ENCODE peak calls at places on chromosome 3, in nine cellular contexts. One of them, this sample, is unnamed.

GRCh38 chr3:56471771-56472170 is 3.5 kb upstream of the ERC2 start:
- DNase-seq in cardiac fibroblast: no peak
- DNase-seq in GM06990: no peak
- DNase-seq in aorta: no peak
- DNase-seq in A549: no peak
- DNase-seq in SJCRH30: no peak
- DNase-seq in mesenchymal stem cell: no peak
- DNase-seq in choroid plexus epithelial cell: no peak
- DNase-seq in brain microvascular endothelial cell: no peak
- DNase-seq in this sample: no peak

GRCh38 chr3:14378415-14378814 is 24.0 kb upstream of the SLC6A6 start:
- DNase-seq in cardiac fibroblast: no peak
- DNase-seq in GM06990: no peak
- DNase-seq in aorta: no peak
- DNase-seq in A549: no peak
- DNase-seq in SJCRH30: no peak
- DNase-seq in mesenchymal stem cell: no peak
- DNase-seq in choroid plexus epithelial cell: no peak
- DNase-seq in brain microvascular endothelial cell: no peak
- DNase-seq in this sample: peak

GRCh38 chr3:168080499-168081170 is 15.1 kb downstream of the GOLIM4 start:
- DNase-seq in cardiac fibroblast: no peak
- DNase-seq in GM06990: no peak
- DNase-seq in aorta: no peak
- DNase-seq in A549: no peak
- DNase-seq in SJCRH30: no peak
- DNase-seq in mesenchymal stem cell: no peak
- DNase-seq in choroid plexus epithelial cell: no peak
- DNase-seq in brain microvascular endothelial cell: no peak
- DNase-seq in this sample: no peak

GRCh38 chr3:197854596-197855343 is 63.7 kb downstream of the LRCH3 start:
- DNase-seq in cardiac fibroblast: peak
- DNase-seq in GM06990: no peak
- DNase-seq in aorta: no peak
- DNase-seq in A549: no peak
- DNase-seq in SJCRH30: peak
- DNase-seq in mesenchymal stem cell: peak
- DNase-seq in choroid plexus epithelial cell: peak
- DNase-seq in brain microvascular endothelial cell: peak
- DNase-seq in this sample: peak

GRCh38 chr3:35639251-35640185 is at the start of gene ARPP21:
- DNase-seq in cardiac fibroblast: peak
- DNase-seq in GM06990: peak
- DNase-seq in aorta: no peak
- DNase-seq in A549: peak
- DNase-seq in SJCRH30: no peak
- DNase-seq in mesenchymal stem cell: peak
- DNase-seq in choroid plexus epithelial cell: no peak
- DNase-seq in brain microvascular endothelial cell: peak
- DNase-seq in this sample: no peak

GRCh38 chr3:43024183-43024865 is 45.2 kb downstream of the GASK1A start:
- DNase-seq in cardiac fibroblast: no peak
- DNase-seq in GM06990: no peak
- DNase-seq in aorta: no peak
- DNase-seq in A549: no peak
- DNase-seq in SJCRH30: no peak
- DNase-seq in mesenchymal stem cell: no peak
- DNase-seq in choroid plexus epithelial cell: no peak
- DNase-seq in brain microvascular endothelial cell: no peak
- DNase-seq in this sample: no peak

GRCh38 chr3:14472471-14473351 is 67.4 kb downstream of the GRIP2 start:
- DNase-seq in cardiac fibroblast: peak
- DNase-seq in GM06990: no peak
- DNase-seq in aorta: no peak
- DNase-seq in A549: peak
- DNase-seq in SJCRH30: peak
- DNase-seq in mesenchymal stem cell: peak
- DNase-seq in choroid plexus epithelial cell: peak
- DNase-seq in brain microvascular endothelial cell: peak
- DNase-seq in this sample: peak

GRCh38 chr3:99929409-99930139 is 111.9 kb downstream of the CMSS1 start:
- DNase-seq in cardiac fibroblast: peak
- DNase-seq in GM06990: no peak
- DNase-seq in aorta: peak
- DNase-seq in A549: no peak
- DNase-seq in SJCRH30: no peak
- DNase-seq in mesenchymal stem cell: no peak
- DNase-seq in choroid plexus epithelial cell: peak
- DNase-seq in brain microvascular endothelial cell: no peak
- DNase-seq in this sample: peak

GRCh38 chr3:147939425-147940196 is 530.4 kb downstream of the ZIC1 start:
- DNase-seq in cardiac fibroblast: no peak
- DNase-seq in GM06990: no peak
- DNase-seq in aorta: no peak
- DNase-seq in A549: no peak
- DNase-seq in SJCRH30: peak
- DNase-seq in mesenchymal stem cell: no peak
- DNase-seq in choroid plexus epithelial cell: peak
- DNase-seq in brain microvascular endothelial cell: no peak
- DNase-seq in this sample: no peak

GRCh38 chr3:72352176-72352575 is 496.1 kb downstream of the SHQ1 start:
- DNase-seq in cardiac fibroblast: no peak
- DNase-seq in GM06990: no peak
- DNase-seq in aorta: no peak
- DNase-seq in A549: no peak
- DNase-seq in SJCRH30: no peak
- DNase-seq in mesenchymal stem cell: no peak
- DNase-seq in choroid plexus epithelial cell: no peak
- DNase-seq in brain microvascular endothelial cell: no peak
- DNase-seq in this sample: no peak

GRCh38 chr3:141360888-141361598 is 7.3 kb upstream of the ZBTB38 start:
- DNase-seq in cardiac fibroblast: peak
- DNase-seq in GM06990: peak
- DNase-seq in aorta: peak
- DNase-seq in A549: peak
- DNase-seq in SJCRH30: no peak
- DNase-seq in mesenchymal stem cell: peak
- DNase-seq in choroid plexus epithelial cell: peak
- DNase-seq in brain microvascular endothelial cell: peak
- DNase-seq in this sample: peak

DNA sequence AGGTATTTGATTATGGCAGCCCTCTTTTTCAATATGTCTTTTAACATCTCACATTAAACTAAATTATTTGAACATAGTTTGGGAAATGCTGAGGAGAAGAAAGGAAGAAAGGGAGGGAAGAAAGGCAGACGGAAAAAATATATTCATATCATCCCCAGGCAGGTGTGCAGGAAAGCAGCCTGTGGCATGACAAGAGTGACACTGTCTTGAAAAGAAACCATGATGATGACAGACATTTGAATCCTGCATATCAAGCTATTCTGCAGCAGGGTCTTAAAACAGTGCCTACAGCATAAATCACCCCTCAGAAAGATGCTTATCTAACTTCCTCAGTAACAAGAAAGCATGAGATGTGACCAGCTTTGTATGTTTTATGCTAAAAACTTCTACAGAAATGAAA is 144.5 kb upstream of the GRM7 start:
- DNase-seq in cardiac fibroblast: no peak
- DNase-seq in GM06990: no peak
- DNase-seq in aorta: no peak
- DNase-seq in A549: no peak
- DNase-seq in SJCRH30: no peak
- DNase-seq in mesenchymal stem cell: no peak
- DNase-seq in choroid plexus epithelial cell: no peak
- DNase-seq in brain microvascular endothelial cell: no peak
- DNase-seq in this sample: no peak
- H3K4me3 ChIP-seq in cardiac fibroblast: no peak
- H3K4me3 ChIP-seq in GM06990: no peak
- H3K4me3 ChIP-seq in aorta: no peak
- H3K4me3 ChIP-seq in A549: no peak
- H3K4me3 ChIP-seq in SJCRH30: no peak
- H3K4me3 ChIP-seq in mesenchymal stem cell: no peak
- H3K4me3 ChIP-seq in choroid plexus epithelial cell: no peak
- H3K4me3 ChIP-seq in brain microvascular endothelial cell: no peak
- H3K4me3 ChIP-seq in this sample: no peak

GRCh38 chr3:129173725-129174124 is 10.0 kb downstream of the CNBP start:
- DNase-seq in cardiac fibroblast: no peak
- DNase-seq in GM06990: no peak
- DNase-seq in aorta: no peak
- DNase-seq in A549: no peak
- DNase-seq in SJCRH30: no peak
- DNase-seq in mesenchymal stem cell: no peak
- DNase-seq in choroid plexus epithelial cell: no peak
- DNase-seq in brain microvascular endothelial cell: no peak
- DNase-seq in this sample: no peak
- H3K4me3 ChIP-seq in cardiac fibroblast: no peak
- H3K4me3 ChIP-seq in GM06990: no peak
- H3K4me3 ChIP-seq in aorta: no peak
- H3K4me3 ChIP-seq in A549: no peak
- H3K4me3 ChIP-seq in SJCRH30: no peak
- H3K4me3 ChIP-seq in mesenchymal stem cell: no peak
- H3K4me3 ChIP-seq in choroid plexus epithelial cell: no peak
- H3K4me3 ChIP-seq in brain microvascular endothelial cell: no peak
- H3K4me3 ChIP-seq in this sample: no peak

GRCh38 chr3:45673273-45673672 is 15.9 kb upstream of the SACM1L start:
- DNase-seq in cardiac fibroblast: no peak
- DNase-seq in GM06990: no peak
- DNase-seq in aorta: no peak
- DNase-seq in A549: no peak
- DNase-seq in SJCRH30: no peak
- DNase-seq in mesenchymal stem cell: no peak
- DNase-seq in choroid plexus epithelial cell: no peak
- DNase-seq in brain microvascular endothelial cell: no peak
- DNase-seq in this sample: no peak

GRCh38 chr3:45677841-45678240 is 11.4 kb upstream of the SACM1L start:
- DNase-seq in cardiac fibroblast: no peak
- DNase-seq in GM06990: no peak
- DNase-seq in aorta: no peak
- DNase-seq in A549: no peak
- DNase-seq in SJCRH30: no peak
- DNase-seq in mesenchymal stem cell: no peak
- DNase-seq in choroid plexus epithelial cell: no peak
- DNase-seq in brain microvascular endothelial cell: no peak
- DNase-seq in this sample: no peak

GRCh38 chr3:45679805-45680204 is 9.4 kb upstream of the SACM1L start:
- DNase-seq in cardiac fibroblast: no peak
- DNase-seq in GM06990: no peak
- DNase-seq in aorta: no peak
- DNase-seq in A549: no peak
- DNase-seq in SJCRH30: no peak
- DNase-seq in mesenchymal stem cell: no peak
- DNase-seq in choroid plexus epithelial cell: no peak
- DNase-seq in brain microvascular endothelial cell: no peak
- DNase-seq in this sample: no peak

GRCh38 chr3:45676248-45677044 is 12.8 kb upstream of the SACM1L start:
- DNase-seq in cardiac fibroblast: no peak
- DNase-seq in GM06990: no peak
- DNase-seq in aorta: no peak
- DNase-seq in A549: no peak
- DNase-seq in SJCRH30: peak
- DNase-seq in mesenchymal stem cell: peak
- DNase-seq in choroid plexus epithelial cell: no peak
- DNase-seq in brain microvascular endothelial cell: no peak
- DNase-seq in this sample: no peak

DNA sequence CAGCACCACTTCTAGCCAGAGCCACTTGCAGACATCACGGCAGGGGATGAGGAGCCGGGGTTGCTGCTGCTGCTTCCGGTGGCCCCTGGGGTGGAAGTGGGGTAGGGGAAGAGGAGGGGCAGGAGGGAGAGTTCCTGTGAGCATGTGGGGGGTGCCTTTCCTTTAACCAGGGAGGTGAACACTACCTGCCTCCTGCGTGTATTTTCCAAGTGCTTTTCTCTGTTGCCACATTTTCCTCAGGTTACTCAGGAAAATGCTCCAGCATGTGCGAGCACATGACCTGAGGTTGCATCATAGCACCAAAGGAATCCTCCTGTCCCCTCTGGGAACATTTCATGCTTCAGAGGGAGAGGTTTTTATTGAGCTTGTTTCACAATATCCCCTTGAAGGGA is 12.2 kb upstream of the SACM1L start:
- DNase-seq in cardiac fibroblast: peak
- DNase-seq in GM06990: no peak
- DNase-seq in aorta: no peak
- DNase-seq in A549: peak
- DNase-seq in SJCRH30: no peak
- DNase-seq in mesenchymal stem cell: peak
- DNase-seq in choroid plexus epithelial cell: peak
- DNase-seq in brain microvascular endothelial cell: peak
- DNase-seq in this sample: peak
- H3K4me3 ChIP-seq in cardiac fibroblast: no peak
- H3K4me3 ChIP-seq in GM06990: no peak
- H3K4me3 ChIP-seq in aorta: no peak
- H3K4me3 ChIP-seq in A549: no peak
- H3K4me3 ChIP-seq in SJCRH30: no peak
- H3K4me3 ChIP-seq in mesenchymal stem cell: no peak
- H3K4me3 ChIP-seq in choroid plexus epithelial cell: no peak
- H3K4me3 ChIP-seq in brain microvascular endothelial cell: no peak
- H3K4me3 ChIP-seq in this sample: no peak

GRCh38 chr3:66443404-66443803 is 57.4 kb downstream of the LRIG1 start:
- DNase-seq in cardiac fibroblast: no peak
- DNase-seq in GM06990: no peak
- DNase-seq in aorta: no peak
- DNase-seq in A549: no peak
- DNase-seq in SJCRH30: no peak
- DNase-seq in mesenchymal stem cell: no peak
- DNase-seq in choroid plexus epithelial cell: no peak
- DNase-seq in brain microvascular endothelial cell: no peak
- DNase-seq in this sample: no peak
- H3K4me3 ChIP-seq in cardiac fibroblast: no peak
- H3K4me3 ChIP-seq in GM06990: no peak
- H3K4me3 ChIP-seq in aorta: no peak
- H3K4me3 ChIP-seq in A549: no peak
- H3K4me3 ChIP-seq in SJCRH30: no peak
- H3K4me3 ChIP-seq in mesenchymal stem cell: no peak
- H3K4me3 ChIP-seq in choroid plexus epithelial cell: no peak
- H3K4me3 ChIP-seq in brain microvascular endothelial cell: no peak
- H3K4me3 ChIP-seq in this sample: no peak

DNA sequence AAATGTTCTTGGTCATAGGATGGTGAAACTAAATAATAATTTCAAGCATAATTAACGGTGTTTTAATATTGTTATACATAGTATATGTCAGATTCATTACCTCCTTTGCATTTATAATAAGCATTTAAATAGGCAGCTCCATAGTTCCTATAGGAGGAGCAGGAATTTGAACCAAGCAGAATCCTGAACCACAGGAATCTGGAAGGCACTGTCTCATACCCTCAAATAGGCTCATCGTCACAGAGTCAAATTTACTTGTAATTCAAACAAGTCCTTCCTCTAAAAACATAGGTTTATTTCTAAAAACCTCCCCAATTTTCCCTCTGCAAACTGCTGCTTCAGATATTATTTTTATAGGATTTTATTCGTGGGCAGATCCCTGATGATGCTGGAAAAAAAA is 376.3 kb upstream of the ARHGEF26 start:
- DNase-seq in cardiac fibroblast: no peak
- DNase-seq in GM06990: no peak
- DNase-seq in aorta: no peak
- DNase-seq in A549: no peak
- DNase-seq in SJCRH30: no peak
- DNase-seq in mesenchymal stem cell: peak
- DNase-seq in choroid plexus epithelial cell: no peak
- DNase-seq in brain microvascular endothelial cell: no peak
- DNase-seq in this sample: no peak
- H3K4me3 ChIP-seq in cardiac fibroblast: no peak
- H3K4me3 ChIP-seq in GM06990: no peak
- H3K4me3 ChIP-seq in aorta: no peak
- H3K4me3 ChIP-seq in A549: no peak
- H3K4me3 ChIP-seq in SJCRH30: no peak
- H3K4me3 ChIP-seq in mesenchymal stem cell: no peak
- H3K4me3 ChIP-seq in choroid plexus epithelial cell: no peak
- H3K4me3 ChIP-seq in brain microvascular endothelial cell: no peak
- H3K4me3 ChIP-seq in this sample: no peak

GRCh38 chr3:139538733-139539132 is 809 bp downstream of the RBP1 start:
- DNase-seq in cardiac fibroblast: peak
- DNase-seq in GM06990: no peak
- DNase-seq in aorta: peak
- DNase-seq in A549: no peak
- DNase-seq in SJCRH30: peak
- DNase-seq in mesenchymal stem cell: peak
- DNase-seq in choroid plexus epithelial cell: peak
- DNase-seq in brain microvascular endothelial cell: peak
- DNase-seq in this sample: no peak
- H3K4me3 ChIP-seq in cardiac fibroblast: peak
- H3K4me3 ChIP-seq in GM06990: no peak
- H3K4me3 ChIP-seq in aorta: peak
- H3K4me3 ChIP-seq in A549: peak
- H3K4me3 ChIP-seq in SJCRH30: peak
- H3K4me3 ChIP-seq in mesenchymal stem cell: no peak
- H3K4me3 ChIP-seq in choroid plexus epithelial cell: peak
- H3K4me3 ChIP-seq in brain microvascular endothelial cell: peak
- H3K4me3 ChIP-seq in this sample: peak

This sample was measured in epithelial cell of esophagus.